ENCODE peak calls at places on chromosome 2, in nine cellular contexts. One of them, this sample, is unnamed.

GRCh38 chr2:128603411-128603924 is 284.8 kb upstream of the HS6ST1 start:
- DNase-seq in A549: no peak
- DNase-seq in right atrium auricular region: no peak
- DNase-seq in GM12865: no peak
- DNase-seq in fibroblast of villous mesenchyme: no peak
- DNase-seq in bronchial epithelial cell: no peak
- DNase-seq in stomach: no peak
- DNase-seq in cardiac muscle cell: no peak
- DNase-seq in fibroblast of lung: no peak
- DNase-seq in this sample: no peak

GRCh38 chr2:206004004-206004693 is 81.8 kb downstream of the INO80D start:
- DNase-seq in A549: peak
- DNase-seq in right atrium auricular region: no peak
- DNase-seq in GM12865: peak
- DNase-seq in fibroblast of villous mesenchyme: peak
- DNase-seq in bronchial epithelial cell: no peak
- DNase-seq in stomach: no peak
- DNase-seq in cardiac muscle cell: peak
- DNase-seq in fibroblast of lung: no peak
- DNase-seq in this sample: peak

GRCh38 chr2:227509824-227510619 is 38.1 kb downstream of the AGFG1 start:
- DNase-seq in A549: peak
- DNase-seq in right atrium auricular region: no peak
- DNase-seq in GM12865: no peak
- DNase-seq in fibroblast of villous mesenchyme: peak
- DNase-seq in bronchial epithelial cell: peak
- DNase-seq in stomach: no peak
- DNase-seq in cardiac muscle cell: peak
- DNase-seq in fibroblast of lung: peak
- DNase-seq in this sample: peak

GRCh38 chr2:240280621-240281020 is 140.2 kb upstream of the OTOS start:
- DNase-seq in A549: no peak
- DNase-seq in right atrium auricular region: no peak
- DNase-seq in GM12865: no peak
- DNase-seq in fibroblast of villous mesenchyme: peak
- DNase-seq in bronchial epithelial cell: no peak
- DNase-seq in stomach: no peak
- DNase-seq in cardiac muscle cell: no peak
- DNase-seq in fibroblast of lung: peak
- DNase-seq in this sample: no peak

GRCh38 chr2:199985625-199986207 is 30.3 kb downstream of the MAIP1 start:
- DNase-seq in A549: peak
- DNase-seq in right atrium auricular region: no peak
- DNase-seq in GM12865: peak
- DNase-seq in fibroblast of villous mesenchyme: peak
- DNase-seq in bronchial epithelial cell: peak
- DNase-seq in stomach: peak
- DNase-seq in cardiac muscle cell: peak
- DNase-seq in fibroblast of lung: peak
- DNase-seq in this sample: peak

GRCh38 chr2:192286093-192286701 is 91.5 kb upstream of the TMEFF2 start:
- DNase-seq in A549: peak
- DNase-seq in right atrium auricular region: no peak
- DNase-seq in GM12865: peak
- DNase-seq in fibroblast of villous mesenchyme: peak
- DNase-seq in bronchial epithelial cell: peak
- DNase-seq in stomach: no peak
- DNase-seq in cardiac muscle cell: peak
- DNase-seq in fibroblast of lung: peak
- DNase-seq in this sample: peak

GRCh38 chr2:35410431-35411061 is 945.0 kb upstream of the CRIM1 start:
- DNase-seq in A549: peak
- DNase-seq in right atrium auricular region: no peak
- DNase-seq in GM12865: peak
- DNase-seq in fibroblast of villous mesenchyme: peak
- DNase-seq in bronchial epithelial cell: peak
- DNase-seq in stomach: peak
- DNase-seq in cardiac muscle cell: peak
- DNase-seq in fibroblast of lung: peak
- DNase-seq in this sample: peak

GRCh38 chr2:33236457-33236856 is 240.0 kb upstream of the RASGRP3 start:
- DNase-seq in A549: no peak
- DNase-seq in right atrium auricular region: no peak
- DNase-seq in GM12865: no peak
- DNase-seq in fibroblast of villous mesenchyme: peak
- DNase-seq in bronchial epithelial cell: peak
- DNase-seq in stomach: no peak
- DNase-seq in cardiac muscle cell: peak
- DNase-seq in fibroblast of lung: peak
- DNase-seq in this sample: peak

GRCh38 chr2:239311132-239312040 is 89.4 kb downstream of the HDAC4 start:
- DNase-seq in A549: no peak
- DNase-seq in right atrium auricular region: peak
- DNase-seq in GM12865: no peak
- DNase-seq in fibroblast of villous mesenchyme: peak
- DNase-seq in bronchial epithelial cell: no peak
- DNase-seq in stomach: peak
- DNase-seq in cardiac muscle cell: no peak
- DNase-seq in fibroblast of lung: peak
- DNase-seq in this sample: no peak

GRCh38 chr2:212107014-212107413 is 431.6 kb downstream of the ERBB4 start:
- DNase-seq in A549: no peak
- DNase-seq in right atrium auricular region: no peak
- DNase-seq in GM12865: no peak
- DNase-seq in fibroblast of villous mesenchyme: no peak
- DNase-seq in bronchial epithelial cell: no peak
- DNase-seq in stomach: no peak
- DNase-seq in cardiac muscle cell: no peak
- DNase-seq in fibroblast of lung: no peak
- DNase-seq in this sample: no peak

GRCh38 chr2:190582761-190583506 is 48.4 kb upstream of the NEMP2 start:
- DNase-seq in A549: no peak
- DNase-seq in right atrium auricular region: no peak
- DNase-seq in GM12865: peak
- DNase-seq in fibroblast of villous mesenchyme: peak
- DNase-seq in bronchial epithelial cell: no peak
- DNase-seq in stomach: no peak
- DNase-seq in cardiac muscle cell: no peak
- DNase-seq in fibroblast of lung: peak
- DNase-seq in this sample: no peak

GRCh38 chr2:239830066-239830717 is 194.9 kb downstream of the NDUFA10 start:
- DNase-seq in A549: no peak
- DNase-seq in right atrium auricular region: peak
- DNase-seq in GM12865: no peak
- DNase-seq in fibroblast of villous mesenchyme: no peak
- DNase-seq in bronchial epithelial cell: peak
- DNase-seq in stomach: peak
- DNase-seq in cardiac muscle cell: no peak
- DNase-seq in fibroblast of lung: peak
- DNase-seq in this sample: no peak

GRCh38 chr2:181527058-181527457 is 69.9 kb downstream of the ITGA4 start:
- DNase-seq in A549: no peak
- DNase-seq in right atrium auricular region: no peak
- DNase-seq in GM12865: no peak
- DNase-seq in fibroblast of villous mesenchyme: no peak
- DNase-seq in bronchial epithelial cell: no peak
- DNase-seq in stomach: no peak
- DNase-seq in cardiac muscle cell: no peak
- DNase-seq in fibroblast of lung: no peak
- DNase-seq in this sample: no peak

GRCh38 chr2:240182001-240182400 is 41.5 kb upstream of the OTOS start:
- DNase-seq in A549: no peak
- DNase-seq in right atrium auricular region: no peak
- DNase-seq in GM12865: no peak
- DNase-seq in fibroblast of villous mesenchyme: no peak
- DNase-seq in bronchial epithelial cell: no peak
- DNase-seq in stomach: no peak
- DNase-seq in cardiac muscle cell: no peak
- DNase-seq in fibroblast of lung: no peak
- DNase-seq in this sample: no peak

GRCh38 chr2:29519996-29520395 is 401.4 kb downstream of the ALK start:
- DNase-seq in A549: no peak
- DNase-seq in right atrium auricular region: no peak
- DNase-seq in GM12865: no peak
- DNase-seq in fibroblast of villous mesenchyme: no peak
- DNase-seq in bronchial epithelial cell: peak
- DNase-seq in stomach: no peak
- DNase-seq in cardiac muscle cell: peak
- DNase-seq in fibroblast of lung: no peak
- DNase-seq in this sample: peak

GRCh38 chr2:122506620-122507019 is 751.2 kb downstream of the TSN start:
- DNase-seq in A549: no peak
- DNase-seq in right atrium auricular region: no peak
- DNase-seq in GM12865: no peak
- DNase-seq in fibroblast of villous mesenchyme: no peak
- DNase-seq in bronchial epithelial cell: no peak
- DNase-seq in stomach: no peak
- DNase-seq in cardiac muscle cell: no peak
- DNase-seq in fibroblast of lung: no peak
- DNase-seq in this sample: no peak

GRCh38 chr2:10796703-10797102 is 15.9 kb downstream of the PDIA6 start:
- DNase-seq in A549: no peak
- DNase-seq in right atrium auricular region: no peak
- DNase-seq in GM12865: no peak
- DNase-seq in fibroblast of villous mesenchyme: no peak
- DNase-seq in bronchial epithelial cell: no peak
- DNase-seq in stomach: no peak
- DNase-seq in cardiac muscle cell: no peak
- DNase-seq in fibroblast of lung: no peak
- DNase-seq in this sample: no peak

GRCh38 chr2:10794891-10795290 is 17.7 kb downstream of the PDIA6 start:
- DNase-seq in A549: no peak
- DNase-seq in right atrium auricular region: no peak
- DNase-seq in GM12865: no peak
- DNase-seq in fibroblast of villous mesenchyme: no peak
- DNase-seq in bronchial epithelial cell: no peak
- DNase-seq in stomach: no peak
- DNase-seq in cardiac muscle cell: no peak
- DNase-seq in fibroblast of lung: no peak
- DNase-seq in this sample: no peak

GRCh38 chr2:10795508-10796046 is 17.0 kb downstream of the PDIA6 start:
- DNase-seq in A549: no peak
- DNase-seq in right atrium auricular region: no peak
- DNase-seq in GM12865: no peak
- DNase-seq in fibroblast of villous mesenchyme: no peak
- DNase-seq in bronchial epithelial cell: no peak
- DNase-seq in stomach: no peak
- DNase-seq in cardiac muscle cell: no peak
- DNase-seq in fibroblast of lung: no peak
- DNase-seq in this sample: no peak

GRCh38 chr2:10800163-10800562 is 12.4 kb downstream of the PDIA6 start:
- DNase-seq in A549: no peak
- DNase-seq in right atrium auricular region: no peak
- DNase-seq in GM12865: no peak
- DNase-seq in fibroblast of villous mesenchyme: no peak
- DNase-seq in bronchial epithelial cell: no peak
- DNase-seq in stomach: no peak
- DNase-seq in cardiac muscle cell: no peak
- DNase-seq in fibroblast of lung: no peak
- DNase-seq in this sample: no peak

GRCh38 chr2:10798783-10799182 is 13.8 kb downstream of the PDIA6 start:
- DNase-seq in A549: peak
- DNase-seq in right atrium auricular region: no peak
- DNase-seq in GM12865: no peak
- DNase-seq in fibroblast of villous mesenchyme: no peak
- DNase-seq in bronchial epithelial cell: no peak
- DNase-seq in stomach: no peak
- DNase-seq in cardiac muscle cell: no peak
- DNase-seq in fibroblast of lung: no peak
- DNase-seq in this sample: no peak
- TF ChIP-seq CTCF in A549: peak
- TF ChIP-seq CTCF in right atrium auricular region: no peak
- TF ChIP-seq CTCF in GM12865: no peak
- TF ChIP-seq CTCF in fibroblast of villous mesenchyme: no peak
- TF ChIP-seq CTCF in bronchial epithelial cell: no peak
- TF ChIP-seq CTCF in stomach: no peak
- TF ChIP-seq CTCF in cardiac muscle cell: no peak
- TF ChIP-seq CTCF in fibroblast of lung: no peak
- TF ChIP-seq CTCF in this sample: no peak

GRCh38 chr2:47519604-47520301 is 116.8 kb downstream of the MSH2 start:
- DNase-seq in A549: no peak
- DNase-seq in right atrium auricular region: no peak
- DNase-seq in GM12865: no peak
- DNase-seq in fibroblast of villous mesenchyme: no peak
- DNase-seq in bronchial epithelial cell: no peak
- DNase-seq in stomach: no peak
- DNase-seq in cardiac muscle cell: no peak
- DNase-seq in fibroblast of lung: no peak
- DNase-seq in this sample: no peak
- H3K4me3 ChIP-seq in A549: no peak
- H3K4me3 ChIP-seq in right atrium auricular region: no peak
- H3K4me3 ChIP-seq in GM12865: peak
- H3K4me3 ChIP-seq in fibroblast of villous mesenchyme: no peak
- H3K4me3 ChIP-seq in bronchial epithelial cell: no peak
- H3K4me3 ChIP-seq in stomach: no peak
- H3K4me3 ChIP-seq in cardiac muscle cell: no peak
- H3K4me3 ChIP-seq in fibroblast of lung: no peak
- H3K4me3 ChIP-seq in this sample: no peak

GRCh38 chr2:111667542-111668273 is 216.3 kb downstream of the ANAPC1 start:
- DNase-seq in A549: peak
- DNase-seq in right atrium auricular region: peak
- DNase-seq in GM12865: no peak
- DNase-seq in fibroblast of villous mesenchyme: peak
- DNase-seq in bronchial epithelial cell: peak
- DNase-seq in stomach: peak
- DNase-seq in cardiac muscle cell: peak
- DNase-seq in fibroblast of lung: peak
- DNase-seq in this sample: peak
- TF ChIP-seq CTCF in A549: peak
- TF ChIP-seq CTCF in right atrium auricular region: no peak
- TF ChIP-seq CTCF in GM12865: no peak
- TF ChIP-seq CTCF in fibroblast of villous mesenchyme: peak
- TF ChIP-seq CTCF in bronchial epithelial cell: peak
- TF ChIP-seq CTCF in stomach: peak
- TF ChIP-seq CTCF in cardiac muscle cell: peak
- TF ChIP-seq CTCF in fibroblast of lung: peak
- TF ChIP-seq CTCF in this sample: peak

DNA sequence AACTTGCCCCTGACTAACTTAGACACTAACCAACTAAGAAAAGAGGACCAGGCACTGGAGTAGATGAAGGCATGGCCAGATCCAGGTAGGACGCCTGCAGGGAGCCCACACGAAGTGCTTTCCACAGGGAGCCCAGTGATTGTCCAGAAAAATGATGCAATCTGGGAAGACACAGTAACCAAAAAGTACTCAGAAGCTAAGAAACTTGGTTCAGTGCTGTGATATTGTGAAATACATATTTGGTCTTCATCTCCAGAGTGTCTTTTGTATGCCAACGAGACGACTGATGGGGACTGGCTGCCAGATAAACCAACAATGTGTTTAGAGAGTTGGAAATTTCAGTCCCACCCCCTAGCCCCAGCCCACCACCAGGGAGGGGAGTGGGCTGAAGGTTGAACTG is 135.0 kb downstream of the SP3 start:
- DNase-seq in A549: no peak
- DNase-seq in right atrium auricular region: no peak
- DNase-seq in GM12865: no peak
- DNase-seq in fibroblast of villous mesenchyme: peak
- DNase-seq in bronchial epithelial cell: no peak
- DNase-seq in stomach: no peak
- DNase-seq in cardiac muscle cell: peak
- DNase-seq in fibroblast of lung: peak
- DNase-seq in this sample: no peak
- H3K4me3 ChIP-seq in A549: no peak
- H3K4me3 ChIP-seq in right atrium auricular region: no peak
- H3K4me3 ChIP-seq in GM12865: no peak
- H3K4me3 ChIP-seq in fibroblast of villous mesenchyme: no peak
- H3K4me3 ChIP-seq in bronchial epithelial cell: no peak
- H3K4me3 ChIP-seq in stomach: no peak
- H3K4me3 ChIP-seq in cardiac muscle cell: no peak
- H3K4me3 ChIP-seq in fibroblast of lung: no peak
- H3K4me3 ChIP-seq in this sample: no peak

GRCh38 chr2:237171396-237171795 is 85.7 kb downstream of the COPS8 start:
- DNase-seq in A549: peak
- DNase-seq in right atrium auricular region: peak
- DNase-seq in GM12865: no peak
- DNase-seq in fibroblast of villous mesenchyme: peak
- DNase-seq in bronchial epithelial cell: peak
- DNase-seq in stomach: no peak
- DNase-seq in cardiac muscle cell: peak
- DNase-seq in fibroblast of lung: peak
- DNase-seq in this sample: peak
- TF ChIP-seq CTCF in A549: peak
- TF ChIP-seq CTCF in right atrium auricular region: no peak
- TF ChIP-seq CTCF in GM12865: no peak
- TF ChIP-seq CTCF in fibroblast of villous mesenchyme: peak
- TF ChIP-seq CTCF in bronchial epithelial cell: peak
- TF ChIP-seq CTCF in stomach: no peak
- TF ChIP-seq CTCF in cardiac muscle cell: peak
- TF ChIP-seq CTCF in fibroblast of lung: no peak
- TF ChIP-seq CTCF in this sample: peak

This sample was measured in epithelial cell of esophagus.